ENCODE peak calls at places on chromosomes 7 and 10, in four cellular contexts. Q is HEK293T, E is IMR-90, M is GM12878. N is an unnamed sample.

GRCh38 chr10:43124574-43125273 is 13.5 kb upstream of the CSGALNACT2 start:
- DNase-seq in M (no peak), Q (no peak), E (no peak), N (no peak)

GRCh38 chr10:71293446-71294090 is 25.5 kb upstream of the SLC29A3 start:
- DNase-seq in M (no peak), E (no peak), Q (no peak), N (no peak)

GRCh38 chr7:153188630-153189029 is 429.1 kb downstream of the ACTR3B start:
- DNase-seq in M (no peak), Q (no peak), E (no peak), N (no peak)

GRCh38 chr7:155585532-155585895 is 39.2 kb upstream of the CNPY1 start:
- DNase-seq in M (no peak), Q (no peak), E (no peak), N (no peak)

GRCh38 chr7:52764502-52765169 is 270.8 kb upstream of the POM121L12 start:
- DNase-seq in E (no peak), Q (no peak), M (no peak), N (no peak)

GRCh38 chr10:46030091-46030937 is at the start of gene NCOA4:
- DNase-seq in M (peak; percentile 95), E (peak; percentile 99), Q (peak; percentile 98), N (peak; percentile 96)

GRCh38 chr7:457814-458510 is 61.7 kb downstream of the PDGFA start:
- DNase-seq in M (no peak), E (no peak), Q (no peak), N (no peak)

GRCh38 chr10:92119340-92119739 is 171.5 kb downstream of the CPEB3 start:
- DNase-seq in E (no peak), Q (no peak), M (no peak), N (no peak)

GRCh38 chr10:22634093-22634492 is 80.3 kb downstream of the PIP4K2A start:
- DNase-seq in M (no peak), Q (no peak), E (no peak), N (no peak)

GRCh38 chr10:55180357-55180756 is 379.3 kb upstream of the PCDH15 start:
- DNase-seq in E (no peak), Q (no peak), M (no peak), N (no peak)

GRCh38 chr10:70685461-70685911 is 13.2 kb downstream of the ADAMTS14 start:
- DNase-seq in Q (no peak), E (no peak), M (no peak), N (no peak)

GRCh38 chr10:118669020-118669766 is 73.7 kb upstream of the PRLHR start:
- DNase-seq in E (peak; percentile 52), M (no peak), Q (no peak), N (no peak)

GRCh38 chr7:20700491-20701231 is 85.2 kb downstream of the ABCB5 start:
- DNase-seq in E (no peak), Q (peak; percentile 45), M (no peak), N (no peak)

GRCh38 chr10:132698761-132699391 is 87.1 kb downstream of the NKX6-2 start:
- DNase-seq in Q (no peak), M (no peak), E (no peak), N (no peak)

GRCh38 chr10:78991187-78991586 is 77.6 kb upstream of the ZMIZ1 start:
- DNase-seq in E (peak; percentile 46), Q (no peak), M (no peak), N (no peak)

GRCh38 chr10:56349611-56350010 is 11.4 kb downstream of the ZWINT start:
- DNase-seq in M (no peak), E (no peak), Q (no peak), N (no peak)

GRCh38 chr10:30027057-30028005 is 32.1 kb downstream of the JCAD start:
- DNase-seq in M (peak; percentile 32), E (no peak), Q (no peak), N (peak; percentile 32)

GRCh38 chr7:24786941-24787340 is 29.7 kb upstream of the GSDME start:
- DNase-seq in E (peak; percentile 99), M (no peak), Q (no peak), N (peak; percentile 86)
- TF ChIP-seq BHLHE40 in E (peak; percentile 80), M (no peak), Q (no peak), N (no peak)

GRCh38 chr10:11702264-11702663 is 39.9 kb upstream of the ECHDC3 start:
- DNase-seq in E (no peak), Q (no peak), M (no peak), N (no peak)
- TF ChIP-seq BHLHE40 in E (no peak), Q (no peak), M (no peak), N (no peak)

DNA sequence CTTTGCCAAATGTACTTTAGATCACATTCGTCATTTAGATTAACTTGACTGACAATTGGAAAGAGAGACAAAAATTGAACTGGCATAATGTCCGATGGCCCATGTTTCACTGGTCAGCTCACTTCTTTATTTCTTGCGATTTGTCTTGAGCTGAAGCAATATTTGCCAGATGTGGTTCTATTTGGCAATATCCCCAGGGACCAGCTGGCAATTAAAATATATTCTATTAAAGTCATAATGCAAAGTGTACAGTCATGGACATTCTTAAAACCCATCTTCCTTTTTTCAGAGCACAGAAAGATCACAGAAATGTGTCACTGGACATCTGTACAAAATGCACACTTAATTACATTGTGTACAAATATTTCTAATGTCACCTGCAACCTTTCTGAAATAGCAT is 26.3 kb downstream of the NEBL start:
- DNase-seq in M (no peak), Q (no peak), E (no peak), N (no peak)
- TF ChIP-seq BHLHE40 in M (no peak), Q (no peak), E (no peak), N (no peak)

DNA sequence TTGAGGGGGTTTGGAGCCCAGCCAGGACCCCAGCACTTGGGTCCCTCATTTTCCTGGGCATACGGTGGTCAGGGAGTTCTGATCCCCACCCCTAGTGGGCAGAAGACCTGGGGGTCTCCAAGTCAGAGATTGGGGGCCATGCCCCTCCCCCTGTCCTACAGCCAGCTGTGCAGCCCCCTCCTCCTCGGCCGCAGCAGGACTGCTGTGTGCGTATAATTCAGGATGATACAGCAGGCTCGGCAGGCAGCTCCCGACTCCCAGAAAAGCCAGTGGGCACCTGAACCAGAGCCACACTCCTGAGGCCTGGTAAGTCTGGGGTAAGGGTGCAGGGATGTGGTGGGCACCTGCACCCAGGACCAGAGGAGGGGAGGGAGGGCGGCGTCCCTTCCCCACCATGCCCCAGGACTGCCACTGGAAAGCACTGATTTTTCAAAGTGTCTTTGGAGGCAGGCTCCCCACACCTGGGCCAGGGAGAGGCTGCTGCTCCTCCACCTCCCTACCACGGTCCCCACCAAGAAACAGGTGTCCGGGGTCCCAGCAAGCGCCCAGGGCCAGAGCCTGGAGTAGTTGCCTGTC is 1.9 kb downstream of the ELFN1 start:
- DNase-seq in Q (no peak), E (no peak), M (no peak), N (no peak)
- TF ChIP-seq BHLHE40 in Q (no peak), E (no peak), M (no peak), N (no peak)